ENCODE peak calls at places on chromosomes 5 and 9, in ten cellular contexts. Y, L, Z, G, J, U, P, M, Q and F are unnamed samples.

GRCh38 chr5:143952809-143953208 is 140.8 kb downstream of the HMHB1 start:
- DNase-seq in Y (no peak), L (no peak), Z (no peak), G (no peak), J (no peak), U (no peak), P (no peak), M (no peak), Q (no peak), F (no peak)

GRCh38 chr9:133066181-133066983 is 4.6 kb downstream of the CEL start:
- DNase-seq in Y (no peak), L (no peak), Z (peak; percentile 58), G (no peak), J (no peak), U (no peak), P (no peak), M (no peak), Q (no peak), F (no peak)

GRCh38 chr5:167072225-167072624 is 1219.2 kb upstream of the WWC1 start:
- DNase-seq in Y (no peak), L (no peak), Z (no peak), G (no peak), J (no peak), U (no peak), P (no peak), M (no peak), Q (peak; percentile 18), F (no peak)

GRCh38 chr5:80837679-80838078 is 122.5 kb upstream of the RASGRF2 start:
- DNase-seq in Y (no peak), L (no peak), Z (no peak), G (no peak), J (no peak), U (no peak), P (peak; percentile 26), M (peak; percentile 45), Q (no peak), F (peak; percentile 5)

GRCh38 chr5:138083702-138084101 is at the start of gene WNT8A:
- DNase-seq in Y (no peak), L (no peak), Z (peak; percentile 28), G (no peak), J (no peak), U (no peak), P (no peak), M (no peak), Q (no peak), F (no peak)

GRCh38 chr5:1975898-1976765 is 93.4 kb upstream of the IRX4 start:
- DNase-seq in Y (no peak), L (no peak), Z (no peak), G (no peak), J (peak; percentile 38), U (no peak), P (no peak), M (no peak), Q (no peak), F (peak; percentile 74)

GRCh38 chr9:97990259-97990658 is 7.1 kb downstream of the ANP32B start:
- DNase-seq in Y (no peak), L (no peak), Z (no peak), G (no peak), J (peak; percentile 69), U (no peak), P (no peak), M (no peak), Q (peak; percentile 68), F (no peak)

GRCh38 chr5:170427672-170428236 is 38.6 kb upstream of the KCNMB1 start:
- DNase-seq in Y (peak; percentile 50), L (no peak), Z (no peak), G (no peak), J (peak; percentile 9), U (peak; percentile 54), P (no peak), M (no peak), Q (peak; percentile 38), F (peak; percentile 54)

DNA sequence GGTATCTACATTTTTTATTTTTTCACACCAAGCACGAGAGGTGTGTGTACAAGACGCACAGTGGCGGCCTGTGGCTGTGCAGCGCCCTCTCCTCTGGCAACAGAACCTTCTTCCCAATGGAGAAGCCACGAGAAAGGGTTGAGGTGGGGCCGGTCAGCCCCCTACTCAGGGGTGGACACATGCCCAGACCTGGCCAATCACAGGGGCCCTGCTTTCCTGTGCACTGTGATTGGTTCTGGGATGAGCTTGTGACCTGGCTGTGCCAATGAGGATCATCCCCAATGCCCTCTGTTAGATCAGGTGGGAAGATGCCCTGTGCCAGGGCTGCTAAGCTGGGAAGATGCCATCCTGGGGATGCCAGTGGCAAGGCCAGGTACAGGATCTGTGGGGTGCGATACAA is 15.6 kb downstream of the IER5L start:
- DNase-seq in Y (no peak), L (no peak), Z (no peak), G (no peak), J (no peak), U (no peak), P (no peak), M (no peak), Q (no peak), F (no peak)
- H3K4me3 ChIP-seq in Y (no peak overlapping the region), L (no peak overlapping the region), Z (no peak overlapping the region), G (no peak overlapping the region), J (no peak overlapping the region), U (no peak overlapping the region), P (no peak overlapping the region), M (no peak overlapping the region), Q (no peak overlapping the region), F (no peak overlapping the region)

GRCh38 chr5:71693828-71694427 is 25.1 kb upstream of the CARTPT start:
- DNase-seq in Y (no peak), L (no peak), Z (no peak), G (no peak), J (no peak), U (no peak), P (no peak), M (no peak), Q (no peak), F (no peak)
- H3K4me3 ChIP-seq in Y (no peak overlapping the region), L (no peak overlapping the region), Z (no peak overlapping the region), G (no peak overlapping the region), J (no peak overlapping the region), U (no peak overlapping the region), P (no peak overlapping the region), M (no peak overlapping the region), Q (no peak overlapping the region), F (no peak overlapping the region)

DNA sequence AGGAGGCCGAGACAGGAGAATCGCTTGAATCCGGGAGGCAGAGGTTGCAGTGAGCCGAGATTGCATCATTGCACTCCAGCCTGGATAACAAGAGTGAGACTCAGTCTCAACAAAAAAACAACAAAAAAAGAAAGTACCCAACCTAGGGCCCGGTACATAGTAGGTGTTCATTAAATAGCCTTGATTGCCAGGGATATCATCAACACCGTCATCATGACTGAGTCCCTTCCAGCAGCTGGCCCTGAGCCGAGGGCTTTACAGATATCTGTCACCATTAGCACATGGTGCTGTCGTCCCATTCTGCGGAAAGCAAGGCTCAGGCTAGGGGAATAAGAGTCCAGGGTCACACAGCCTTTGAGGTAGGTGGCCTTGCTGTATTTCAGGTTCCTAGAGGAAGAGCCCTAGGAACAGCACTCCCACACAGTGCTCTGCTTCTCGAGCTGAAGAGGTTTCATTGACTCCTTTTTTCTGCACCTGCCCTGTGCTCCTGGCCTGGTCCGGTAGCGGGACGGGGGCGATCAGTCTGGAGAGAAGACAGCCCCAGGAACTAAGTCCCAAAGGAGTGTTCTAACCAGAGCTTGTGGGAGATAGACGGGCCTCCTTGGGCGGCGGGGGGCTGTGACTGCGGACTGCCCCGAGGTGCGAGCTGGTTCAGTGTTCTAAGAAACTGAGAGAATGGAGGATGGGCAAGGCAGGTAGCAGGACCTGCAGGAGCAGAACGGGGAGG is 48.2 kb downstream of the CXXC5 start:
- DNase-seq in Y (no peak), L (no peak), Z (peak; percentile 75), G (no peak), J (peak; percentile 22), U (no peak), P (no peak), M (no peak), Q (no peak), F (no peak)
- H3K4me3 ChIP-seq in Y (peak overlapping the region; percentile 48), L (no peak overlapping the region), Z (no peak overlapping the region), G (no peak overlapping the region), J (no peak overlapping the region), U (peak overlapping the region; percentile 44), P (no peak overlapping the region), M (no peak overlapping the region), Q (no peak overlapping the region), F (no peak overlapping the region)

GRCh38 chr9:748861-749497 is 92.5 kb upstream of the DMRT1 start:
- DNase-seq in Y (no peak), L (no peak), Z (no peak), G (no peak), J (no peak), U (no peak), P (no peak), M (no peak), Q (no peak), F (no peak)
- H3K4me3 ChIP-seq in Y (no peak overlapping the region), L (no peak overlapping the region), Z (no peak overlapping the region), G (no peak overlapping the region), J (no peak overlapping the region), U (no peak overlapping the region), P (no peak overlapping the region), M (no peak overlapping the region), Q (no peak overlapping the region), F (peak overlapping the region; percentile 43)

GRCh38 chr9:2253814-2254550 is 238.8 kb downstream of the SMARCA2 start:
- DNase-seq in Y (no peak), L (no peak), Z (no peak), G (no peak), J (no peak), U (no peak), P (no peak), M (no peak), Q (no peak), F (no peak)
- H3K4me3 ChIP-seq in Y (no peak overlapping the region), L (no peak overlapping the region), Z (no peak overlapping the region), G (no peak overlapping the region), J (no peak overlapping the region), U (no peak overlapping the region), P (no peak overlapping the region), M (no peak overlapping the region), Q (no peak overlapping the region), F (no peak overlapping the region)

DNA sequence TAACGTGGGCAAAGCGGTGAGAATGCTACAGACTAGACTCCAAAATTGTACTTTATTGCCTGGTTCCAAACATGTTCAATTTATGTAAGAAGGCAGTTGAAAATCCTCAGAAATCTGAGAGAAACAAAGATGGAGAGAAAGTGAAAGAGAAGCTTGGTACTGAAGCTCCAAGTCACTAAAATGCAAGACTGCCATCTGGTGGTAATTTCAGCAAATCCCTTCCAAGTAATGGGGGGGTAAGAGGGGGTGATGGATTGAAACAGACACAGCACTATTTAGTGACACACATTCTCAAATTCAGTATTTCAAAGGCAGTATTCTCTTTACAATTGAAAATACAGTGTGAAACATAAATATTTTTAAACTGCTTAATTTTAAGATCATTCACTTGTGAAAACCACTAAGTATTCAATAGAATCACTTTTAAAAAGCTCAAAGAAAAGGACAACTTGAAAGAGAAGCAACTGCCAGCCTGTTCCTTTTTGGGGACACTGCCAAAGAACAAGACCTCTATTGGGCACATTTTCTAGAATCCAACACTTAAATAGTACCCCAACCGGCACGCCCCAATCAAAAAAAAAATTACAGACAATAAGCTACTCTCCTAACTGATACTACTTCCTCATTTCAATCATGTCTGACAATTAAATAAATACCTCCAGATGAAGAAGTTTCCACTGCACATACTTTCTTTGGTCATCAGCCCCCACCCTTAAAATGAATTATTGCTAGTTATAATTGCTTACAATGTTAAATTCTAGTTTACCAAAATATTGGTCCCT is 131.5 kb downstream of the AGTPBP1 start:
- DNase-seq in Y (no peak), L (peak; percentile 38), Z (no peak), G (peak; percentile 73), J (peak; percentile 91), U (peak; percentile 57), P (peak; percentile 52), M (peak; percentile 82), Q (peak; percentile 90), F (peak; percentile 76)
- H3K4me3 ChIP-seq in Y (no peak overlapping the region), L (no peak overlapping the region), Z (no peak overlapping the region), G (no peak overlapping the region), J (peak overlapping the region; percentile 60), U (peak overlapping the region; percentile 22), P (no peak overlapping the region), M (peak overlapping the region; percentile 33), Q (peak overlapping the region; percentile 24), F (no peak overlapping the region)

GRCh38 chr5:111551569-111552275 is 39.4 kb upstream of the STARD4 start:
- DNase-seq in Y (no peak), L (no peak), Z (no peak), G (no peak), J (no peak), U (no peak), P (no peak), M (no peak), Q (peak; percentile 11), F (no peak)
- H3K4me3 ChIP-seq in Y (no peak overlapping the region), L (no peak overlapping the region), Z (no peak overlapping the region), G (no peak overlapping the region), J (no peak overlapping the region), U (no peak overlapping the region), P (no peak overlapping the region), M (no peak overlapping the region), Q (no peak overlapping the region), F (no peak overlapping the region)